ENCODE peak calls at places on chromosomes 16 and 17, in seven cellular contexts. One of them, this sample, is unnamed.

GRCh38 chr17:29032067-29032551 is 10.8 kb upstream of the PIPOX start:
- DNase-seq in H1: no peak
- DNase-seq in neuronal stem cell: no peak
- DNase-seq in IMR-90: no peak
- DNase-seq in H9: peak
- DNase-seq in trophoblast cell: no peak
- DNase-seq in mesenchymal stem cell: no peak
- DNase-seq in this sample: peak

GRCh38 chr17:62611308-62611707 is 16.2 kb upstream of the MRC2 start:
- DNase-seq in H1: no peak
- DNase-seq in neuronal stem cell: no peak
- DNase-seq in IMR-90: no peak
- DNase-seq in H9: no peak
- DNase-seq in trophoblast cell: no peak
- DNase-seq in mesenchymal stem cell: no peak
- DNase-seq in this sample: no peak

GRCh38 chr17:35023538-35023937 is 40.0 kb downstream of the RFFL start:
- DNase-seq in H1: no peak
- DNase-seq in neuronal stem cell: no peak
- DNase-seq in IMR-90: no peak
- DNase-seq in H9: no peak
- DNase-seq in trophoblast cell: no peak
- DNase-seq in mesenchymal stem cell: peak
- DNase-seq in this sample: no peak

GRCh38 chr17:75059369-75060345 is 12.6 kb downstream of the KCTD2 start:
- DNase-seq in H1: no peak
- DNase-seq in neuronal stem cell: no peak
- DNase-seq in IMR-90: peak
- DNase-seq in H9: no peak
- DNase-seq in trophoblast cell: no peak
- DNase-seq in mesenchymal stem cell: peak
- DNase-seq in this sample: peak

GRCh38 chr17:59512844-59513383 is 52.5 kb upstream of the DHX40 start:
- DNase-seq in H1: no peak
- DNase-seq in neuronal stem cell: no peak
- DNase-seq in IMR-90: no peak
- DNase-seq in H9: no peak
- DNase-seq in trophoblast cell: no peak
- DNase-seq in mesenchymal stem cell: no peak
- DNase-seq in this sample: no peak

GRCh38 chr17:46117117-46117516 is 76.1 kb downstream of the KANSL1 start:
- DNase-seq in H1: no peak
- DNase-seq in neuronal stem cell: no peak
- DNase-seq in IMR-90: no peak
- DNase-seq in H9: no peak
- DNase-seq in trophoblast cell: no peak
- DNase-seq in mesenchymal stem cell: no peak
- DNase-seq in this sample: peak

GRCh38 chr17:40176409-40177110 is 710 bp upstream of the RAPGEFL1 start:
- DNase-seq in H1: no peak
- DNase-seq in neuronal stem cell: no peak
- DNase-seq in IMR-90: no peak
- DNase-seq in H9: no peak
- DNase-seq in trophoblast cell: no peak
- DNase-seq in mesenchymal stem cell: no peak
- DNase-seq in this sample: no peak

GRCh38 chr16:2777231-2777902 is at the start of gene ELOB:
- DNase-seq in H1: no peak
- DNase-seq in neuronal stem cell: peak
- DNase-seq in IMR-90: peak
- DNase-seq in H9: peak
- DNase-seq in trophoblast cell: peak
- DNase-seq in mesenchymal stem cell: peak
- DNase-seq in this sample: peak

GRCh38 chr16:17395849-17396480 is 74.8 kb downstream of the XYLT1 start:
- DNase-seq in H1: no peak
- DNase-seq in neuronal stem cell: no peak
- DNase-seq in IMR-90: no peak
- DNase-seq in H9: no peak
- DNase-seq in trophoblast cell: no peak
- DNase-seq in mesenchymal stem cell: no peak
- DNase-seq in this sample: no peak

GRCh38 chr17:50452627-50453300 is 15.9 kb downstream of the CHAD start:
- DNase-seq in H1: no peak
- DNase-seq in neuronal stem cell: no peak
- DNase-seq in IMR-90: peak
- DNase-seq in H9: no peak
- DNase-seq in trophoblast cell: peak
- DNase-seq in mesenchymal stem cell: peak
- DNase-seq in this sample: no peak

GRCh38 chr17:69350911-69351310 is 24.0 kb upstream of the ABCA5 start:
- DNase-seq in H1: no peak
- DNase-seq in neuronal stem cell: no peak
- DNase-seq in IMR-90: no peak
- DNase-seq in H9: no peak
- DNase-seq in trophoblast cell: no peak
- DNase-seq in mesenchymal stem cell: no peak
- DNase-seq in this sample: no peak

GRCh38 chr16:23148513-23149266 is 562 bp downstream of the USP31 start:
- DNase-seq in H1: no peak
- DNase-seq in neuronal stem cell: peak
- DNase-seq in IMR-90: peak
- DNase-seq in H9: peak
- DNase-seq in trophoblast cell: peak
- DNase-seq in mesenchymal stem cell: peak
- DNase-seq in this sample: no peak

GRCh38 chr17:78705071-78705470 is 77.0 kb downstream of the CYTH1 start:
- DNase-seq in H1: no peak
- DNase-seq in neuronal stem cell: no peak
- DNase-seq in IMR-90: no peak
- DNase-seq in H9: no peak
- DNase-seq in trophoblast cell: no peak
- DNase-seq in mesenchymal stem cell: no peak
- DNase-seq in this sample: no peak

GRCh38 chr16:66490774-66491715 is 58.9 kb downstream of the TK2 start:
- DNase-seq in H1: no peak
- DNase-seq in neuronal stem cell: no peak
- DNase-seq in IMR-90: no peak
- DNase-seq in H9: no peak
- DNase-seq in trophoblast cell: no peak
- DNase-seq in mesenchymal stem cell: no peak
- DNase-seq in this sample: no peak

GRCh38 chr17:78674595-78675315 is 97.6 kb upstream of the DNAH17 start:
- DNase-seq in H1: no peak
- DNase-seq in neuronal stem cell: no peak
- DNase-seq in IMR-90: no peak
- DNase-seq in H9: peak
- DNase-seq in trophoblast cell: no peak
- DNase-seq in mesenchymal stem cell: no peak
- DNase-seq in this sample: peak

GRCh38 chr17:44881145-44881544 is 18.1 kb downstream of the EFTUD2 start:
- DNase-seq in H1: no peak
- DNase-seq in neuronal stem cell: no peak
- DNase-seq in IMR-90: no peak
- DNase-seq in H9: no peak
- DNase-seq in trophoblast cell: no peak
- DNase-seq in mesenchymal stem cell: no peak
- DNase-seq in this sample: no peak

GRCh38 chr17:44004077-44004760 is at the start of gene NAGS:
- DNase-seq in H1: no peak
- DNase-seq in neuronal stem cell: no peak
- DNase-seq in IMR-90: no peak
- DNase-seq in H9: peak
- DNase-seq in trophoblast cell: no peak
- DNase-seq in mesenchymal stem cell: no peak
- DNase-seq in this sample: peak

GRCh38 chr17:39647242-39647641 is 10.3 kb downstream of the STARD3 start:
- DNase-seq in H1: no peak
- DNase-seq in neuronal stem cell: no peak
- DNase-seq in IMR-90: no peak
- DNase-seq in H9: no peak
- DNase-seq in trophoblast cell: no peak
- DNase-seq in mesenchymal stem cell: no peak
- DNase-seq in this sample: no peak

GRCh38 chr17:78986048-78986648 is 6.4 kb upstream of the LGALS3BP start:
- DNase-seq in H1: no peak
- DNase-seq in neuronal stem cell: no peak
- DNase-seq in IMR-90: peak
- DNase-seq in H9: no peak
- DNase-seq in trophoblast cell: no peak
- DNase-seq in mesenchymal stem cell: peak
- DNase-seq in this sample: no peak

GRCh38 chr16:31474778-31475738 is 3.1 kb downstream of the TGFB1I1 start:
- DNase-seq in H1: no peak
- DNase-seq in neuronal stem cell: no peak
- DNase-seq in IMR-90: no peak
- DNase-seq in H9: no peak
- DNase-seq in trophoblast cell: no peak
- DNase-seq in mesenchymal stem cell: no peak
- DNase-seq in this sample: no peak

GRCh38 chr17:49898547-49899490 is 51.0 kb upstream of the TAC4 start:
- DNase-seq in H1: peak
- DNase-seq in neuronal stem cell: no peak
- DNase-seq in IMR-90: no peak
- DNase-seq in H9: peak
- DNase-seq in trophoblast cell: peak
- DNase-seq in mesenchymal stem cell: no peak
- DNase-seq in this sample: peak

GRCh38 chr17:15157051-15157450 is 108.1 kb downstream of the PMP22 start:
- DNase-seq in H1: no peak
- DNase-seq in neuronal stem cell: no peak
- DNase-seq in IMR-90: peak
- DNase-seq in H9: no peak
- DNase-seq in trophoblast cell: peak
- DNase-seq in mesenchymal stem cell: peak
- DNase-seq in this sample: peak

GRCh38 chr17:41773731-41774193 is 12.7 kb downstream of the JUP start:
- DNase-seq in H1: no peak
- DNase-seq in neuronal stem cell: no peak
- DNase-seq in IMR-90: peak
- DNase-seq in H9: no peak
- DNase-seq in trophoblast cell: no peak
- DNase-seq in mesenchymal stem cell: peak
- DNase-seq in this sample: no peak
- H2AK5ac ChIP-seq in H1: peak
- H2AK5ac ChIP-seq in neuronal stem cell: peak
- H2AK5ac ChIP-seq in IMR-90: peak
- H2AK5ac ChIP-seq in H9: no peak
- H2AK5ac ChIP-seq in trophoblast cell: peak
- H2AK5ac ChIP-seq in mesenchymal stem cell: peak
- H2AK5ac ChIP-seq in this sample: no peak

GRCh38 chr16:10027553-10027952 is 154.7 kb downstream of the GRIN2A start:
- DNase-seq in H1: no peak
- DNase-seq in neuronal stem cell: no peak
- DNase-seq in IMR-90: no peak
- DNase-seq in H9: no peak
- DNase-seq in trophoblast cell: no peak
- DNase-seq in mesenchymal stem cell: no peak
- DNase-seq in this sample: no peak

GRCh38 chr16:10028644-10029043 is 153.6 kb downstream of the GRIN2A start:
- DNase-seq in H1: no peak
- DNase-seq in neuronal stem cell: no peak
- DNase-seq in IMR-90: no peak
- DNase-seq in H9: no peak
- DNase-seq in trophoblast cell: no peak
- DNase-seq in mesenchymal stem cell: no peak
- DNase-seq in this sample: no peak

GRCh38 chr16:10031955-10032354 is 150.3 kb downstream of the GRIN2A start:
- DNase-seq in H1: no peak
- DNase-seq in neuronal stem cell: no peak
- DNase-seq in IMR-90: no peak
- DNase-seq in H9: no peak
- DNase-seq in trophoblast cell: no peak
- DNase-seq in mesenchymal stem cell: no peak
- DNase-seq in this sample: no peak

GRCh38 chr16:10033561-10033960 is 148.7 kb downstream of the GRIN2A start:
- DNase-seq in H1: no peak
- DNase-seq in neuronal stem cell: no peak
- DNase-seq in IMR-90: no peak
- DNase-seq in H9: no peak
- DNase-seq in trophoblast cell: no peak
- DNase-seq in mesenchymal stem cell: no peak
- DNase-seq in this sample: no peak

GRCh38 chr16:10031473-10031872 is 150.8 kb downstream of the GRIN2A start:
- DNase-seq in H1: no peak
- DNase-seq in neuronal stem cell: no peak
- DNase-seq in IMR-90: no peak
- DNase-seq in H9: no peak
- DNase-seq in trophoblast cell: no peak
- DNase-seq in mesenchymal stem cell: no peak
- DNase-seq in this sample: peak
- H2AK5ac ChIP-seq in H1: no peak
- H2AK5ac ChIP-seq in neuronal stem cell: no peak
- H2AK5ac ChIP-seq in IMR-90: no peak
- H2AK5ac ChIP-seq in H9: no peak
- H2AK5ac ChIP-seq in trophoblast cell: no peak
- H2AK5ac ChIP-seq in mesenchymal stem cell: no peak
- H2AK5ac ChIP-seq in this sample: no peak

GRCh38 chr16:70753228-70753627 is 47.7 kb downstream of the VAC14 start:
- DNase-seq in H1: no peak
- DNase-seq in neuronal stem cell: no peak
- DNase-seq in IMR-90: no peak
- DNase-seq in H9: no peak
- DNase-seq in trophoblast cell: no peak
- DNase-seq in mesenchymal stem cell: no peak
- DNase-seq in this sample: no peak
- H2AK5ac ChIP-seq in H1: no peak
- H2AK5ac ChIP-seq in neuronal stem cell: no peak
- H2AK5ac ChIP-seq in IMR-90: peak
- H2AK5ac ChIP-seq in H9: no peak
- H2AK5ac ChIP-seq in trophoblast cell: no peak
- H2AK5ac ChIP-seq in mesenchymal stem cell: no peak
- H2AK5ac ChIP-seq in this sample: no peak

GRCh38 chr16:62549875-62550274 is 513.6 kb upstream of the CDH8 start:
- DNase-seq in H1: no peak
- DNase-seq in neuronal stem cell: no peak
- DNase-seq in IMR-90: no peak
- DNase-seq in H9: no peak
- DNase-seq in trophoblast cell: no peak
- DNase-seq in mesenchymal stem cell: no peak
- DNase-seq in this sample: no peak
- H2AK5ac ChIP-seq in H1: no peak
- H2AK5ac ChIP-seq in neuronal stem cell: no peak
- H2AK5ac ChIP-seq in IMR-90: no peak
- H2AK5ac ChIP-seq in H9: no peak
- H2AK5ac ChIP-seq in trophoblast cell: no peak
- H2AK5ac ChIP-seq in mesenchymal stem cell: no peak
- H2AK5ac ChIP-seq in this sample: no peak